ENCODE peak calls at places on chromosomes 2 and 18, in six cellular contexts. One of them, this sample, is unnamed. For H3K36me3, the result is how much of the 10 kb centered on the place peaks cover.

GRCh38 chr18:77113361-77114069 is 19.1 kb downstream of the MBP start:
- DNase-seq in heart left ventricle: peak
- DNase-seq in colonic mucosa: no peak
- DNase-seq in CD8-positive, alpha-beta T cell: no peak
- DNase-seq in right lobe of liver: no peak
- DNase-seq in WERI-Rb-1: no peak
- DNase-seq in this sample: no peak

GRCh38 chr2:216107760-216108159 is 1.4 kb upstream of the XRCC5 start:
- DNase-seq in heart left ventricle: no peak
- DNase-seq in CD8-positive, alpha-beta T cell: no peak
- DNase-seq in colonic mucosa: no peak
- DNase-seq in WERI-Rb-1: peak
- DNase-seq in right lobe of liver: peak
- DNase-seq in this sample: no peak

GRCh38 chr2:9538000-9538507 is 17.6 kb downstream of the ADAM17 start:
- DNase-seq in CD8-positive, alpha-beta T cell: no peak
- DNase-seq in colonic mucosa: no peak
- DNase-seq in right lobe of liver: no peak
- DNase-seq in heart left ventricle: no peak
- DNase-seq in WERI-Rb-1: no peak
- DNase-seq in this sample: no peak

GRCh38 chr18:31685097-31686082 is 1.0 kb upstream of the B4GALT6 start:
- DNase-seq in right lobe of liver: peak
- DNase-seq in heart left ventricle: peak
- DNase-seq in CD8-positive, alpha-beta T cell: peak
- DNase-seq in colonic mucosa: peak
- DNase-seq in WERI-Rb-1: peak
- DNase-seq in this sample: no peak

GRCh38 chr2:189203177-189203799 is 23.7 kb upstream of the COL5A2 start:
- DNase-seq in CD8-positive, alpha-beta T cell: no peak
- DNase-seq in right lobe of liver: no peak
- DNase-seq in WERI-Rb-1: no peak
- DNase-seq in heart left ventricle: no peak
- DNase-seq in colonic mucosa: no peak
- DNase-seq in this sample: no peak

GRCh38 chr2:176272870-176273269 is 3.6 kb downstream of the MTX2 start:
- DNase-seq in heart left ventricle: no peak
- DNase-seq in right lobe of liver: no peak
- DNase-seq in colonic mucosa: no peak
- DNase-seq in WERI-Rb-1: no peak
- DNase-seq in CD8-positive, alpha-beta T cell: no peak
- DNase-seq in this sample: no peak

GRCh38 chr18:2912357-2913299 is 65.8 kb downstream of the EMILIN2 start:
- DNase-seq in WERI-Rb-1: no peak
- DNase-seq in heart left ventricle: peak
- DNase-seq in colonic mucosa: no peak
- DNase-seq in CD8-positive, alpha-beta T cell: no peak
- DNase-seq in right lobe of liver: no peak
- DNase-seq in this sample: peak

GRCh38 chr2:225660262-225661091 is 261.0 kb downstream of the NYAP2 start:
- DNase-seq in colonic mucosa: peak
- DNase-seq in heart left ventricle: peak
- DNase-seq in right lobe of liver: peak
- DNase-seq in CD8-positive, alpha-beta T cell: peak
- DNase-seq in WERI-Rb-1: peak
- DNase-seq in this sample: peak

GRCh38 chr2:116706381-116706780 is 1108.1 kb upstream of the DDX18 start:
- DNase-seq in colonic mucosa: no peak
- DNase-seq in right lobe of liver: no peak
- DNase-seq in WERI-Rb-1: no peak
- DNase-seq in CD8-positive, alpha-beta T cell: no peak
- DNase-seq in heart left ventricle: no peak
- DNase-seq in this sample: no peak

GRCh38 chr18:11324510-11324909 is 175.1 kb upstream of the PIEZO2 start:
- DNase-seq in right lobe of liver: no peak
- DNase-seq in heart left ventricle: no peak
- DNase-seq in CD8-positive, alpha-beta T cell: no peak
- DNase-seq in colonic mucosa: no peak
- DNase-seq in WERI-Rb-1: no peak
- DNase-seq in this sample: no peak

GRCh38 chr2:134261398-134262131 is 7.7 kb downstream of the MGAT5 start:
- DNase-seq in right lobe of liver: no peak
- DNase-seq in colonic mucosa: no peak
- DNase-seq in WERI-Rb-1: no peak
- DNase-seq in heart left ventricle: no peak
- DNase-seq in CD8-positive, alpha-beta T cell: no peak
- DNase-seq in this sample: no peak

GRCh38 chr18:4433762-4434161 is 21.3 kb downstream of the DLGAP1 start:
- DNase-seq in right lobe of liver: no peak
- DNase-seq in WERI-Rb-1: no peak
- DNase-seq in heart left ventricle: no peak
- DNase-seq in colonic mucosa: no peak
- DNase-seq in CD8-positive, alpha-beta T cell: no peak
- DNase-seq in this sample: no peak

GRCh38 chr2:122595065-122595464 is 839.6 kb downstream of the TSN start:
- DNase-seq in colonic mucosa: no peak
- DNase-seq in CD8-positive, alpha-beta T cell: no peak
- DNase-seq in WERI-Rb-1: no peak
- DNase-seq in right lobe of liver: no peak
- DNase-seq in heart left ventricle: no peak
- DNase-seq in this sample: no peak

GRCh38 chr2:122590524-122590923 is 835.1 kb downstream of the TSN start:
- DNase-seq in right lobe of liver: no peak
- DNase-seq in colonic mucosa: no peak
- DNase-seq in WERI-Rb-1: no peak
- DNase-seq in CD8-positive, alpha-beta T cell: no peak
- DNase-seq in heart left ventricle: no peak
- DNase-seq in this sample: no peak
- TF ChIP-seq CTCF in right lobe of liver: no peak
- TF ChIP-seq CTCF in colonic mucosa: no peak
- TF ChIP-seq CTCF in WERI-Rb-1: no peak
- TF ChIP-seq CTCF in CD8-positive, alpha-beta T cell: no peak
- TF ChIP-seq CTCF in heart left ventricle: no peak
- TF ChIP-seq CTCF in this sample: no peak

DNA sequence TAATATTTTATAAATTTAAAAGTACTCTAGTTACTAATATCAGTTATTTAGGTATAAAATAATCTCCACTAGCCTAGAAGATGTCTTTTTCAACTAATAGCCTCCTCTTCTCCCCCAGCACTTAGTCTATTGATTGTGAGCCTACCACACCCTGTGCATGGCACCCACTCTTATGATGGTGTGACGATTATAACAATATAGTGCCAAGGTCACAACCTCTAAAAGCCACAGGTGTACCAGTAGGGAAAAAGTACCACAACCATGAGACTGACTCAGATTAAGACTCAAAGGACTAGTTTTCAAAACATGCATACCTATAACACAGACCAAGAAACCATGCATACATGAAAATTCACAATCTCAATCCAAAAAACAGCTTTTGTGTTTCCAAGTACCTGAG is 27.6 kb downstream of the THADA start:
- DNase-seq in right lobe of liver: no peak
- DNase-seq in heart left ventricle: no peak
- DNase-seq in CD8-positive, alpha-beta T cell: no peak
- DNase-seq in WERI-Rb-1: no peak
- DNase-seq in colonic mucosa: no peak
- DNase-seq in this sample: no peak
- H3K36me3 ChIP-seq in right lobe of liver: under half
- H3K36me3 ChIP-seq in heart left ventricle: under half
- H3K36me3 ChIP-seq in CD8-positive, alpha-beta T cell: under half
- H3K36me3 ChIP-seq in WERI-Rb-1: under half
- H3K36me3 ChIP-seq in colonic mucosa: under half
- H3K36me3 ChIP-seq in this sample: under half

GRCh38 chr2:113977660-113978523 is 88.0 kb downstream of the ACTR3 start:
- DNase-seq in CD8-positive, alpha-beta T cell: no peak
- DNase-seq in heart left ventricle: no peak
- DNase-seq in colonic mucosa: peak
- DNase-seq in right lobe of liver: no peak
- DNase-seq in WERI-Rb-1: peak
- DNase-seq in this sample: no peak

GRCh38 chr2:113979172-113980128 is 89.6 kb downstream of the ACTR3 start:
- DNase-seq in CD8-positive, alpha-beta T cell: peak
- DNase-seq in heart left ventricle: no peak
- DNase-seq in WERI-Rb-1: peak
- DNase-seq in colonic mucosa: no peak
- DNase-seq in right lobe of liver: no peak
- DNase-seq in this sample: no peak

GRCh38 chr2:113976277-113976928 is 86.5 kb downstream of the ACTR3 start:
- DNase-seq in right lobe of liver: no peak
- DNase-seq in heart left ventricle: no peak
- DNase-seq in WERI-Rb-1: no peak
- DNase-seq in colonic mucosa: no peak
- DNase-seq in CD8-positive, alpha-beta T cell: no peak
- DNase-seq in this sample: no peak

GRCh38 chr2:113978524-113979171 is 88.8 kb downstream of the ACTR3 start:
- DNase-seq in heart left ventricle: no peak
- DNase-seq in CD8-positive, alpha-beta T cell: no peak
- DNase-seq in WERI-Rb-1: no peak
- DNase-seq in right lobe of liver: no peak
- DNase-seq in colonic mucosa: no peak
- DNase-seq in this sample: no peak

DNA sequence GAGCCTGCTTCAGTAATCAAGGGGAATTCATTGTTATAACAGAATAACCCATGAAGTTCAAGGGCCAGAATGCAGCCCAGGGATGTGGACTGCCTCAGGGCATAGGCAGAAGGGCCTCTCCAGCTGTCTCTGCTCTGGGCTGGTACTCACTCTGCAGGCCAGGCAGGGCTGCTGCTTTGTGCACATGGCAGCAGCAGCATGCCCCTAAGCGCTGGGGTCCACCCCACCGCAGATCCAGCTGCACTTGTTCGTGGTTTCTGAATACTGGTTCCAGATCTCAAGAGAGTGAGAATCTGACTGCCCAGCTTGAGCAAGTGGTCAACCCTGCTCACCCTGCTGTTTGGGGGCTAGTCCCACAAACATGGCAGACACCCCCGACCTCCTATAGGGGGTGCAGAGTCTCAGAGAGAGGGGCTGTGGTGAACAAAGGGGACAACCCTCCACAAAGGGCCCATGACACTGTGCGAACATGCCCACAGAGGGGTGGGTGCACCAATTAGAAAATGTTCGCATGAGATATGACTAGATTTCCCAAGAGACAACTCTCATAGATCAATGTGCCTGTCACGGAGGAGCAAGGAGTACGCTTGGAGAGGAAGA is 87.3 kb downstream of the ACTR3 start:
- DNase-seq in colonic mucosa: no peak
- DNase-seq in CD8-positive, alpha-beta T cell: no peak
- DNase-seq in right lobe of liver: no peak
- DNase-seq in heart left ventricle: no peak
- DNase-seq in WERI-Rb-1: no peak
- DNase-seq in this sample: no peak
- H3K27ac ChIP-seq in colonic mucosa: no peak
- H3K27ac ChIP-seq in CD8-positive, alpha-beta T cell: no peak
- H3K27ac ChIP-seq in right lobe of liver: no peak
- H3K27ac ChIP-seq in heart left ventricle: no peak
- H3K27ac ChIP-seq in WERI-Rb-1: no peak
- H3K27ac ChIP-seq in this sample: no peak

DNA sequence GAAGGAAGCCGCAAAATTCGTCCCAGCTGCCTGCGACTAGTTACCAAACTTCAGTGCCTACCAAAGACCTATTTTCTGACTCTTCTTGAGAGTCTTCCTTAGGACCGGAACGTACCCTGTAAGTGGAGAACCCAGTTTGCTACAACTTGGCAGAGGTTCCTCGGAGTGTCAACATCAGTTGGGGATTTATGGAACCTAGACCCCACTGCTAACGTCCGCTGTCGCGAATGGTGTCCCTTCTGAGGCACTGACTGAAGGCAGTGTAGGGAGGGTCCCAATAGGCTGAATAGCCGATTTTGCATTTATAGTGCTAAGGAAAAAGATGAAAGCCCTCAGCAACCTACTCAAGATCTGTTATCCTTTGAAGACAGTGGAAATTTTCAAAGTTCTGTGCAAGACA is 568 bp upstream of the STK17B start:
- DNase-seq in WERI-Rb-1: no peak
- DNase-seq in right lobe of liver: no peak
- DNase-seq in heart left ventricle: no peak
- DNase-seq in colonic mucosa: no peak
- DNase-seq in CD8-positive, alpha-beta T cell: no peak
- DNase-seq in this sample: no peak
- TF ChIP-seq CTCF in WERI-Rb-1: no peak
- TF ChIP-seq CTCF in right lobe of liver: no peak
- TF ChIP-seq CTCF in heart left ventricle: no peak
- TF ChIP-seq CTCF in colonic mucosa: no peak
- TF ChIP-seq CTCF in CD8-positive, alpha-beta T cell: no peak
- TF ChIP-seq CTCF in this sample: no peak